ENCODE peak calls at places on chromosome 1, in eight cellular contexts. One of them, this sample, is unnamed.

GRCh38 chr1:45640293-45640692 is 16.4 kb upstream of the CCDC17 start:
- DNase-seq in choroid plexus epithelial cell: peak
- DNase-seq in body of pancreas: no peak
- DNase-seq in pancreas: no peak
- DNase-seq in K562: no peak
- DNase-seq in OCI-LY7: no peak
- DNase-seq in fibroblast of the aortic adventitia: no peak
- DNase-seq in A549: no peak
- DNase-seq in this sample: no peak

GRCh38 chr1:160070243-160071163 is 543 bp upstream of the KCNJ10 start:
- DNase-seq in OCI-LY7: peak
- DNase-seq in body of pancreas: peak
- DNase-seq in choroid plexus epithelial cell: peak
- DNase-seq in A549: peak
- DNase-seq in pancreas: peak
- DNase-seq in K562: peak
- DNase-seq in fibroblast of the aortic adventitia: peak
- DNase-seq in this sample: peak

GRCh38 chr1:152870831-152871730 is 7.0 kb upstream of the SMCP start:
- DNase-seq in OCI-LY7: peak
- DNase-seq in K562: peak
- DNase-seq in fibroblast of the aortic adventitia: peak
- DNase-seq in pancreas: no peak
- DNase-seq in A549: peak
- DNase-seq in body of pancreas: peak
- DNase-seq in choroid plexus epithelial cell: peak
- DNase-seq in this sample: peak

GRCh38 chr1:116886532-116886931 is 23.2 kb upstream of the PTGFRN start:
- DNase-seq in body of pancreas: no peak
- DNase-seq in K562: no peak
- DNase-seq in choroid plexus epithelial cell: peak
- DNase-seq in fibroblast of the aortic adventitia: peak
- DNase-seq in pancreas: no peak
- DNase-seq in A549: no peak
- DNase-seq in OCI-LY7: no peak
- DNase-seq in this sample: peak

GRCh38 chr1:151529781-151530180 is 10.3 kb upstream of the TUFT1 start:
- DNase-seq in body of pancreas: no peak
- DNase-seq in A549: no peak
- DNase-seq in OCI-LY7: no peak
- DNase-seq in choroid plexus epithelial cell: no peak
- DNase-seq in pancreas: peak
- DNase-seq in fibroblast of the aortic adventitia: no peak
- DNase-seq in K562: no peak
- DNase-seq in this sample: no peak

GRCh38 chr1:195933816-195934215 is 674.4 kb downstream of the KCNT2 start:
- DNase-seq in fibroblast of the aortic adventitia: no peak
- DNase-seq in body of pancreas: no peak
- DNase-seq in K562: no peak
- DNase-seq in A549: no peak
- DNase-seq in pancreas: no peak
- DNase-seq in choroid plexus epithelial cell: no peak
- DNase-seq in OCI-LY7: no peak
- DNase-seq in this sample: no peak

GRCh38 chr1:40711465-40712404 is 20.2 kb downstream of the NFYC start:
- DNase-seq in choroid plexus epithelial cell: peak
- DNase-seq in OCI-LY7: peak
- DNase-seq in K562: peak
- DNase-seq in body of pancreas: no peak
- DNase-seq in A549: peak
- DNase-seq in fibroblast of the aortic adventitia: peak
- DNase-seq in pancreas: no peak
- DNase-seq in this sample: peak

GRCh38 chr1:201882665-201883132 is 6.0 kb upstream of the SHISA4 start:
- DNase-seq in pancreas: no peak
- DNase-seq in OCI-LY7: peak
- DNase-seq in choroid plexus epithelial cell: peak
- DNase-seq in fibroblast of the aortic adventitia: peak
- DNase-seq in K562: peak
- DNase-seq in body of pancreas: no peak
- DNase-seq in A549: peak
- DNase-seq in this sample: peak

GRCh38 chr1:204077979-204078696 is 5.2 kb downstream of the SOX13 start:
- DNase-seq in fibroblast of the aortic adventitia: no peak
- DNase-seq in A549: peak
- DNase-seq in body of pancreas: peak
- DNase-seq in pancreas: no peak
- DNase-seq in K562: no peak
- DNase-seq in OCI-LY7: no peak
- DNase-seq in choroid plexus epithelial cell: peak
- DNase-seq in this sample: no peak

GRCh38 chr1:235867903-235868469 is 1.3 kb upstream of the LYST start:
- DNase-seq in pancreas: no peak
- DNase-seq in fibroblast of the aortic adventitia: no peak
- DNase-seq in A549: no peak
- DNase-seq in OCI-LY7: peak
- DNase-seq in choroid plexus epithelial cell: no peak
- DNase-seq in K562: no peak
- DNase-seq in body of pancreas: no peak
- DNase-seq in this sample: no peak

GRCh38 chr1:54571803-54572202 is 23.8 kb downstream of the ACOT11 start:
- DNase-seq in fibroblast of the aortic adventitia: no peak
- DNase-seq in pancreas: no peak
- DNase-seq in A549: no peak
- DNase-seq in choroid plexus epithelial cell: peak
- DNase-seq in OCI-LY7: peak
- DNase-seq in body of pancreas: no peak
- DNase-seq in K562: no peak
- DNase-seq in this sample: peak

GRCh38 chr1:44377925-44378784 is 23.1 kb upstream of the ERI3 start:
- DNase-seq in A549: peak
- DNase-seq in fibroblast of the aortic adventitia: peak
- DNase-seq in choroid plexus epithelial cell: peak
- DNase-seq in pancreas: no peak
- DNase-seq in K562: peak
- DNase-seq in body of pancreas: peak
- DNase-seq in OCI-LY7: peak
- DNase-seq in this sample: peak
- TF ChIP-seq CTCF in A549: peak
- TF ChIP-seq CTCF in fibroblast of the aortic adventitia: peak
- TF ChIP-seq CTCF in choroid plexus epithelial cell: peak
- TF ChIP-seq CTCF in pancreas: peak
- TF ChIP-seq CTCF in K562: peak
- TF ChIP-seq CTCF in body of pancreas: peak
- TF ChIP-seq CTCF in OCI-LY7: peak
- TF ChIP-seq CTCF in this sample: peak

GRCh38 chr1:119828266-119828665 is 17.0 kb upstream of the REG4 start:
- DNase-seq in body of pancreas: no peak
- DNase-seq in K562: no peak
- DNase-seq in OCI-LY7: no peak
- DNase-seq in choroid plexus epithelial cell: no peak
- DNase-seq in fibroblast of the aortic adventitia: no peak
- DNase-seq in pancreas: no peak
- DNase-seq in A549: no peak
- DNase-seq in this sample: no peak
- H3K4me3 ChIP-seq in body of pancreas: no peak
- H3K4me3 ChIP-seq in K562: no peak
- H3K4me3 ChIP-seq in OCI-LY7: no peak
- H3K4me3 ChIP-seq in choroid plexus epithelial cell: no peak
- H3K4me3 ChIP-seq in fibroblast of the aortic adventitia: no peak
- H3K4me3 ChIP-seq in pancreas: no peak
- H3K4me3 ChIP-seq in A549: no peak
- H3K4me3 ChIP-seq in this sample: no peak

GRCh38 chr1:2208309-2209239 is 14.0 kb upstream of the FAAP20 start:
- DNase-seq in K562: no peak
- DNase-seq in A549: peak
- DNase-seq in choroid plexus epithelial cell: peak
- DNase-seq in OCI-LY7: no peak
- DNase-seq in fibroblast of the aortic adventitia: peak
- DNase-seq in body of pancreas: peak
- DNase-seq in pancreas: peak
- DNase-seq in this sample: peak

GRCh38 chr1:2210786-2211185 is 16.2 kb upstream of the FAAP20 start:
- DNase-seq in A549: no peak
- DNase-seq in body of pancreas: no peak
- DNase-seq in pancreas: peak
- DNase-seq in OCI-LY7: no peak
- DNase-seq in fibroblast of the aortic adventitia: no peak
- DNase-seq in K562: no peak
- DNase-seq in choroid plexus epithelial cell: no peak
- DNase-seq in this sample: no peak

GRCh38 chr1:2212167-2212541 is 16.0 kb upstream of the SKI start:
- DNase-seq in A549: no peak
- DNase-seq in OCI-LY7: no peak
- DNase-seq in pancreas: no peak
- DNase-seq in choroid plexus epithelial cell: no peak
- DNase-seq in body of pancreas: no peak
- DNase-seq in fibroblast of the aortic adventitia: no peak
- DNase-seq in K562: no peak
- DNase-seq in this sample: no peak

GRCh38 chr1:2209400-2210083 is 15.0 kb upstream of the FAAP20 start:
- DNase-seq in fibroblast of the aortic adventitia: no peak
- DNase-seq in pancreas: peak
- DNase-seq in A549: no peak
- DNase-seq in OCI-LY7: no peak
- DNase-seq in choroid plexus epithelial cell: peak
- DNase-seq in body of pancreas: no peak
- DNase-seq in K562: no peak
- DNase-seq in this sample: no peak

DNA sequence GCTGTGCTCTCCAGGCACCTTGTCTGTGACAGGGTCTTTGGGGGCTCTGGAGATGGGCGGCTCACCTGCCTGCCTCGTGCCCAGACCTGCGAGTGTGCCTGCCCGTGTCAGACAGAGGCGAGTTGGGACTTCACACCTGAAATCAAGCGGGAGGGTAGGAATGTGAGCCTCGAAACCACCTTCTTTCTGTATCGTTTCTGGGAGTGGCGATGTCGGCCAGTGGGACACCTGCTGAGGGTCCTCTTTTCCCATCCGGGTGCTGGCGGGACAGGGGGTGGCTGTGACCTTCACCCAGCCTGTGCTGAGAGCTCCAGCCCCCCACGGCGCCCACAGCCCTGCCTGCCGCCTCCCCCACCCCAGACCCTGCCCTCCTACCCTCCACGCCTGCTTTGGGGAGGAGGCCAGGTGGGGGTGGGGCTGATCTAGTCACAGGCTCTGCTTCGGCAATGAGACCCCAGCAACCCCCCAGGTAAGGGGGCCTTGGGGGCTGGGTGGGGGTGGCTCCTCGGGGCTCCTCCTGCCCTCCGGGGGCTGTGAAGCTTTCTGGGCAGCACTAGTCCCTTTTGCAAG is 15.6 kb upstream of the FAAP20 start:
- DNase-seq in A549: no peak
- DNase-seq in body of pancreas: no peak
- DNase-seq in fibroblast of the aortic adventitia: no peak
- DNase-seq in K562: no peak
- DNase-seq in OCI-LY7: no peak
- DNase-seq in choroid plexus epithelial cell: no peak
- DNase-seq in pancreas: peak
- DNase-seq in this sample: no peak
- TF ChIP-seq CTCF in A549: no peak
- TF ChIP-seq CTCF in body of pancreas: no peak
- TF ChIP-seq CTCF in fibroblast of the aortic adventitia: no peak
- TF ChIP-seq CTCF in K562: no peak
- TF ChIP-seq CTCF in OCI-LY7: no peak
- TF ChIP-seq CTCF in choroid plexus epithelial cell: no peak
- TF ChIP-seq CTCF in pancreas: no peak
- TF ChIP-seq CTCF in this sample: no peak

DNA sequence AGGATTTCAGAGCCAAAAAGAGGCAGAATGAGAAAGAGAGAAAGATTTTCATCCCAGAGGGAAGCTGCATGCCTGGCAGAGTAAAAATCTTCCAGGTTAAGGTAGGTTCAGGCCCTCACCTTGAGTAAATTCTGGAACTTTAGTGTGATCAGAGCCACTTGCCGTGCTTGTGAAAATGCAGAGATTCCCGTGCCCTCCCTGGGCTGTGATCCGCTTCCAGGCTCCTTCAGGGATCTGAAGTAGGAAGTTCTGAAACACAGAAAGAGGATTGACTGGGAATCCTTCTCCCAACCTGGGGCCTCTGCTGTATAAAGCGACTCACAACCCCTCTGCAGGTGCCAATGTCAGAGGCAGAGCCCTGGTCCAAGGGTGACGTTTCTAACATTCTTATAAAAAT is 26.6 kb downstream of the NUAK2 start:
- DNase-seq in OCI-LY7: no peak
- DNase-seq in choroid plexus epithelial cell: no peak
- DNase-seq in fibroblast of the aortic adventitia: no peak
- DNase-seq in body of pancreas: no peak
- DNase-seq in pancreas: peak
- DNase-seq in A549: no peak
- DNase-seq in K562: no peak
- DNase-seq in this sample: no peak
- H3K4me3 ChIP-seq in OCI-LY7: no peak
- H3K4me3 ChIP-seq in choroid plexus epithelial cell: no peak
- H3K4me3 ChIP-seq in fibroblast of the aortic adventitia: no peak
- H3K4me3 ChIP-seq in body of pancreas: no peak
- H3K4me3 ChIP-seq in pancreas: no peak
- H3K4me3 ChIP-seq in A549: no peak
- H3K4me3 ChIP-seq in K562: no peak
- H3K4me3 ChIP-seq in this sample: no peak

GRCh38 chr1:109277434-109278204 is 5.3 kb downstream of the PSRC1 start:
- DNase-seq in choroid plexus epithelial cell: peak
- DNase-seq in fibroblast of the aortic adventitia: peak
- DNase-seq in body of pancreas: peak
- DNase-seq in pancreas: peak
- DNase-seq in OCI-LY7: peak
- DNase-seq in A549: peak
- DNase-seq in K562: peak
- DNase-seq in this sample: peak
- TF ChIP-seq CTCF in choroid plexus epithelial cell: peak
- TF ChIP-seq CTCF in fibroblast of the aortic adventitia: peak
- TF ChIP-seq CTCF in body of pancreas: peak
- TF ChIP-seq CTCF in pancreas: peak
- TF ChIP-seq CTCF in OCI-LY7: peak
- TF ChIP-seq CTCF in A549: peak
- TF ChIP-seq CTCF in K562: peak
- TF ChIP-seq CTCF in this sample: peak

GRCh38 chr1:104056786-104057185 is 307.1 kb downstream of the AMY1C start:
- DNase-seq in A549: no peak
- DNase-seq in pancreas: no peak
- DNase-seq in fibroblast of the aortic adventitia: no peak
- DNase-seq in body of pancreas: no peak
- DNase-seq in OCI-LY7: no peak
- DNase-seq in choroid plexus epithelial cell: no peak
- DNase-seq in K562: no peak
- DNase-seq in this sample: no peak
- H3K4me3 ChIP-seq in A549: no peak
- H3K4me3 ChIP-seq in pancreas: no peak
- H3K4me3 ChIP-seq in fibroblast of the aortic adventitia: no peak
- H3K4me3 ChIP-seq in body of pancreas: no peak
- H3K4me3 ChIP-seq in OCI-LY7: no peak
- H3K4me3 ChIP-seq in choroid plexus epithelial cell: no peak
- H3K4me3 ChIP-seq in K562: no peak
- H3K4me3 ChIP-seq in this sample: no peak

GRCh38 chr1:155961937-155962336 is 16.4 kb downstream of the ARHGEF2 start:
- DNase-seq in OCI-LY7: no peak
- DNase-seq in fibroblast of the aortic adventitia: peak
- DNase-seq in A549: peak
- DNase-seq in K562: peak
- DNase-seq in pancreas: no peak
- DNase-seq in choroid plexus epithelial cell: peak
- DNase-seq in body of pancreas: no peak
- DNase-seq in this sample: peak
- TF ChIP-seq CTCF in OCI-LY7: no peak
- TF ChIP-seq CTCF in fibroblast of the aortic adventitia: peak
- TF ChIP-seq CTCF in A549: peak
- TF ChIP-seq CTCF in K562: no peak
- TF ChIP-seq CTCF in pancreas: no peak
- TF ChIP-seq CTCF in choroid plexus epithelial cell: peak
- TF ChIP-seq CTCF in body of pancreas: no peak
- TF ChIP-seq CTCF in this sample: peak

This sample was measured in cardiac fibroblast.